ENCODE peak calls at places on chromosomes 5 and 9, in four cellular contexts. One of them, this sample, is unnamed.
A peak's percentile ranks its signal among the peaks of the same experiment; 100 is the strongest.

GRCh38 chr9:108058137-108058779 is 568.7 kb upstream of the KLF4 start:
- DNase-seq in T47D: no peak
- DNase-seq in pons: no peak
- DNase-seq in esophagus squamous epithelium: no peak
- DNase-seq in this sample: no peak

GRCh38 chr9:88106492-88106891 is 31.8 kb downstream of the SPATA31C2 start:
- DNase-seq in T47D: peak; percentile 76
- DNase-seq in esophagus squamous epithelium: no peak
- DNase-seq in pons: peak; percentile 16
- DNase-seq in this sample: no peak

GRCh38 chr5:139636207-139636792 is 11.8 kb upstream of the CXXC5 start:
- DNase-seq in T47D: no peak
- DNase-seq in esophagus squamous epithelium: no peak
- DNase-seq in pons: no peak
- DNase-seq in this sample: no peak

GRCh38 chr9:3879731-3880493 is 354.1 kb upstream of the RFX3 start:
- DNase-seq in esophagus squamous epithelium: no peak
- DNase-seq in T47D: peak; percentile 66
- DNase-seq in pons: no peak
- DNase-seq in this sample: no peak

GRCh38 chr5:57450991-57451876 is 31.4 kb downstream of the ACTBL2 start:
- DNase-seq in T47D: no peak
- DNase-seq in esophagus squamous epithelium: no peak
- DNase-seq in pons: no peak
- DNase-seq in this sample: no peak

GRCh38 chr5:146565764-146566163 is 49.8 kb upstream of the GPR151 start:
- DNase-seq in pons: peak; percentile 84
- DNase-seq in esophagus squamous epithelium: no peak
- DNase-seq in T47D: peak; percentile 76
- DNase-seq in this sample: peak; percentile 56

GRCh38 chr5:139194486-139194885 is 3.7 kb downstream of the SIL1 start:
- DNase-seq in pons: no peak
- DNase-seq in esophagus squamous epithelium: no peak
- DNase-seq in T47D: no peak
- DNase-seq in this sample: no peak

GRCh38 chr5:76691470-76692273 is 24.3 kb upstream of the F2R start:
- DNase-seq in pons: no peak
- DNase-seq in T47D: no peak
- DNase-seq in esophagus squamous epithelium: no peak
- DNase-seq in this sample: no peak

GRCh38 chr5:56326770-56327169 is 93.6 kb upstream of the ANKRD55 start:
- DNase-seq in esophagus squamous epithelium: no peak
- DNase-seq in pons: no peak
- DNase-seq in T47D: no peak
- DNase-seq in this sample: no peak

GRCh38 chr5:62340979-62341378 is 35.0 kb downstream of the KIF2A start:
- DNase-seq in esophagus squamous epithelium: no peak
- DNase-seq in T47D: no peak
- DNase-seq in pons: no peak
- DNase-seq in this sample: no peak

GRCh38 chr5:65623482-65623881 is 651 bp downstream of the TRIM23 start:
- DNase-seq in T47D: peak; percentile 0
- DNase-seq in esophagus squamous epithelium: no peak
- DNase-seq in pons: no peak
- DNase-seq in this sample: no peak

GRCh38 chr5:125346316-125346715 is 599.9 kb upstream of the ZNF608 start:
- DNase-seq in T47D: no peak
- DNase-seq in esophagus squamous epithelium: no peak
- DNase-seq in pons: peak; percentile 82
- DNase-seq in this sample: no peak

GRCh38 chr5:2753452-2754409 is 2.3 kb upstream of the IRX2 start:
- DNase-seq in T47D: no peak
- DNase-seq in esophagus squamous epithelium: no peak
- DNase-seq in pons: no peak
- DNase-seq in this sample: no peak

GRCh38 chr9:122200960-122201635 is 27.7 kb downstream of the LHX6 start:
- DNase-seq in pons: no peak
- DNase-seq in T47D: no peak
- DNase-seq in esophagus squamous epithelium: no peak
- DNase-seq in this sample: no peak

GRCh38 chr5:37723147-37723961 is 116.5 kb downstream of the GDNF start:
- DNase-seq in esophagus squamous epithelium: no peak
- DNase-seq in pons: peak; percentile 32
- DNase-seq in T47D: peak; percentile 20
- DNase-seq in this sample: peak; percentile 41

GRCh38 chr5:37554938-37555337 is 175.8 kb downstream of the WDR70 start:
- DNase-seq in esophagus squamous epithelium: no peak
- DNase-seq in pons: no peak
- DNase-seq in T47D: no peak
- DNase-seq in this sample: peak; percentile 45

GRCh38 chr9:91158946-91159345 is 202.8 kb downstream of the AUH start:
- DNase-seq in pons: no peak
- DNase-seq in esophagus squamous epithelium: no peak
- DNase-seq in T47D: no peak
- DNase-seq in this sample: no peak

GRCh38 chr5:17359451-17359965 is 138.5 kb upstream of the TAF11L2 start:
- DNase-seq in pons: peak; percentile 22
- DNase-seq in T47D: no peak
- DNase-seq in esophagus squamous epithelium: no peak
- DNase-seq in this sample: no peak

GRCh38 chr5:76684012-76684731 is 31.8 kb upstream of the F2R start:
- DNase-seq in pons: no peak
- DNase-seq in T47D: no peak
- DNase-seq in esophagus squamous epithelium: no peak
- DNase-seq in this sample: no peak

GRCh38 chr9:100731557-100731956 is 153.7 kb downstream of the CAVIN4 start:
- DNase-seq in esophagus squamous epithelium: no peak
- DNase-seq in pons: no peak
- DNase-seq in T47D: no peak
- DNase-seq in this sample: no peak

This sample was measured in HuH-7.